ENCODE peak calls at places on chromosomes 5 and 9, in six cellular contexts. F, O, E, K, S and G are unnamed samples.

GRCh38 chr5:73081093-73081492 is 39.3 kb upstream of the TMEM171 start:
- DNase-seq in O (no peak), K (no peak), F (no peak), E (no peak), S (no peak), G (no peak)

GRCh38 chr5:143199843-143200242 is 203.6 kb downstream of the NR3C1 start:
- DNase-seq in K (peak; percentile 49), O (no peak), F (no peak), S (no peak), E (no peak), G (no peak)

GRCh38 chr5:39256472-39256871 is 37.1 kb upstream of the FYB1 start:
- DNase-seq in S (peak; percentile 74), K (no peak), E (no peak), F (peak; percentile 56), O (no peak), G (no peak)

GRCh38 chr5:103668281-103668680 is 105.7 kb upstream of the NUDT12 start:
- DNase-seq in E (no peak), F (no peak), S (no peak), O (no peak), K (no peak), G (no peak)

GRCh38 chr9:71223953-71224538 is 102.6 kb upstream of the TRPM3 start:
- DNase-seq in F (no peak), O (no peak), E (no peak), K (peak; percentile 7), S (no peak), G (no peak)

GRCh38 chr5:16179511-16179935 is at the start of gene MARCHF11:
- DNase-seq in K (no peak), S (no peak), F (no peak), O (peak; percentile 57), E (no peak), G (peak; percentile 92)

GRCh38 chr5:84303315-84303714 is 81.4 kb downstream of the EDIL3 start:
- DNase-seq in E (no peak), O (no peak), S (no peak), K (no peak), F (no peak), G (no peak)

GRCh38 chr9:38305616-38306015 is 86.9 kb upstream of the ALDH1B1 start:
- DNase-seq in S (no peak), O (no peak), E (no peak), K (no peak), F (no peak), G (no peak)

GRCh38 chr9:134814598-134815215 is 65.9 kb upstream of the FCN2 start:
- DNase-seq in O (no peak), K (no peak), F (no peak), S (no peak), E (no peak), G (no peak)

GRCh38 chr9:3337515-3337914 is 188.3 kb downstream of the RFX3 start:
- DNase-seq in F (no peak), O (no peak), K (no peak), S (no peak), E (peak; percentile 3), G (peak; percentile 2)

GRCh38 chr5:168468836-168469235 is 17.4 kb upstream of the RARS1 start:
- DNase-seq in O (no peak), K (no peak), S (no peak), F (no peak), E (no peak), G (no peak)

GRCh38 chr5:116561658-116562057 is 13.0 kb downstream of the SEMA6A start:
- DNase-seq in K (no peak), F (no peak), E (no peak), S (no peak), O (no peak), G (no peak)

GRCh38 chr5:116559673-116560164 is 14.9 kb downstream of the SEMA6A start:
- DNase-seq in O (no peak), K (no peak), S (no peak), E (no peak), F (no peak), G (no peak)

GRCh38 chr5:116554764-116555163 is 19.9 kb downstream of the SEMA6A start:
- DNase-seq in E (no peak), O (no peak), K (peak; percentile 44), S (no peak), F (no peak), G (no peak)

GRCh38 chr5:116559239-116559638 is 15.4 kb downstream of the SEMA6A start:
- DNase-seq in F (no peak), E (no peak), K (no peak), O (peak; percentile 67), S (no peak), G (no peak)

GRCh38 chr5:116557669-116558271 is 16.9 kb downstream of the SEMA6A start:
- DNase-seq in K (peak; percentile 39), E (peak; percentile 22), S (no peak), F (no peak), O (no peak), G (peak; percentile 38)
- TF ChIP-seq GABPA in K (no peak), E (no peak), S (no peak), F (no peak), O (no peak), G (no peak)

GRCh38 chr9:21802418-21803000 is at the start of gene MTAP:
- DNase-seq in E (no peak), S (peak; percentile 66), O (peak; percentile 87), F (peak; percentile 36), K (peak; percentile 88), G (peak; percentile 95)

GRCh38 chr9:21801683-21802417 is 586 bp upstream of the MTAP start:
- DNase-seq in S (no peak), F (no peak), O (peak; percentile 80), E (no peak), K (peak; percentile 62), G (peak; percentile 74)

GRCh38 chr9:21804791-21805190 is 2.4 kb downstream of the MTAP start:
- DNase-seq in S (no peak), K (no peak), O (no peak), E (no peak), F (no peak), G (no peak)

GRCh38 chr9:21804336-21804735 is 1.9 kb downstream of the MTAP start:
- DNase-seq in F (no peak), S (no peak), E (no peak), K (no peak), O (no peak), G (no peak)

GRCh38 chr9:21803674-21804048 is 1.2 kb downstream of the MTAP start:
- DNase-seq in O (no peak), E (no peak), F (no peak), K (no peak), S (no peak), G (no peak)
- TF ChIP-seq GABPA in O (no peak), E (no peak), F (no peak), K (no peak), S (no peak), G (no peak)

GRCh38 chr9:111481885-111482636 is 2.1 kb downstream of the ECPAS start:
- DNase-seq in F (no peak), E (peak; percentile 30), K (peak; percentile 62), O (no peak), S (no peak), G (no peak)
- TF ChIP-seq GABPA in F (no peak), E (no peak), K (no peak), O (no peak), S (no peak), G (no peak)

GRCh38 chr5:7012057-7012456 is 298.8 kb downstream of the TENT4A start:
- DNase-seq in S (no peak), F (no peak), E (no peak), O (no peak), K (no peak), G (no peak)
- TF ChIP-seq GABPA in S (no peak), F (no peak), E (no peak), O (no peak), K (no peak), G (no peak)